ENCODE peak calls at places on chromosome 12, in six cellular contexts. H, A, W, Q, Z and F are unnamed samples.

GRCh38 chr12:74906224-74906623 is 303.4 kb downstream of the KCNC2 start:
- DNase-seq in W (no peak), Z (no peak), A (peak; percentile 0), H (no peak), Q (no peak), F (no peak)

GRCh38 chr12:131833288-131833895 is 5.2 kb downstream of the MMP17 start:
- DNase-seq in A (no peak), H (no peak), Z (no peak), Q (no peak), W (no peak), F (peak; percentile 6)

GRCh38 chr12:78038541-78038940 is 207.8 kb downstream of the NAV3 start:
- DNase-seq in Q (no peak), H (no peak), W (no peak), Z (no peak), A (no peak), F (no peak)

GRCh38 chr12:76033116-76034001 is 1.8 kb upstream of the PHLDA1 start:
- DNase-seq in W (no peak), Z (peak; percentile 64), H (no peak), Q (no peak), A (no peak), F (no peak)

GRCh38 chr12:39499296-39499695 is 56.4 kb upstream of the KIF21A start:
- DNase-seq in Z (no peak), Q (no peak), W (no peak), H (no peak), A (no peak), F (no peak)

GRCh38 chr12:119843100-119843499 is 34.0 kb downstream of the CIT start:
- DNase-seq in Z (peak; percentile 23), W (no peak), A (no peak), Q (no peak), H (no peak), F (no peak)

GRCh38 chr12:97167598-97167997 is 260.5 kb downstream of the NEDD1 start:
- DNase-seq in W (no peak), Q (no peak), H (no peak), Z (no peak), A (no peak), F (no peak)

GRCh38 chr12:53989227-53990113 is 4.5 kb downstream of the HOXC10 start:
- DNase-seq in Z (peak; percentile 45), H (no peak), W (no peak), Q (no peak), A (peak; percentile 83), F (no peak)

GRCh38 chr12:81078469-81079196 is 754 bp downstream of the ACSS3 start:
- DNase-seq in Q (peak; percentile 23), A (no peak), Z (peak; percentile 46), H (no peak), W (peak; percentile 45), F (no peak)

GRCh38 chr12:70338531-70338930 is 27.6 kb upstream of the KCNMB4 start:
- DNase-seq in Z (peak; percentile 23), H (no peak), A (no peak), W (no peak), Q (no peak), F (no peak)

GRCh38 chr12:39294712-39295111 is 148.2 kb downstream of the KIF21A start:
- DNase-seq in A (no peak), H (no peak), Q (no peak), Z (no peak), W (no peak), F (no peak)

GRCh38 chr12:32535260-32535999 is 136.1 kb downstream of the FGD4 start:
- DNase-seq in Q (peak; percentile 17), H (no peak), A (peak; percentile 84), Z (peak; percentile 69), W (peak; percentile 88), F (no peak)

GRCh38 chr12:109863961-109864712 is 16.2 kb downstream of the GLTP start:
- DNase-seq in H (no peak), Z (peak; percentile 63), A (no peak), Q (no peak), W (no peak), F (no peak)

GRCh38 chr12:31846405-31846804 is 112.8 kb upstream of the RESF1 start:
- DNase-seq in Q (no peak), Z (no peak), A (no peak), H (no peak), W (no peak), F (no peak)

GRCh38 chr12:128783129-128783574 is 40.6 kb downstream of the SLC15A4 start:
- DNase-seq in Q (no peak), Z (peak; percentile 41), H (no peak), W (no peak), A (no peak), F (no peak)

GRCh38 chr12:45737638-45738037 is 8.1 kb downstream of the ARID2 start:
- DNase-seq in A (no peak), Z (no peak), H (no peak), W (no peak), Q (no peak), F (no peak)

DNA sequence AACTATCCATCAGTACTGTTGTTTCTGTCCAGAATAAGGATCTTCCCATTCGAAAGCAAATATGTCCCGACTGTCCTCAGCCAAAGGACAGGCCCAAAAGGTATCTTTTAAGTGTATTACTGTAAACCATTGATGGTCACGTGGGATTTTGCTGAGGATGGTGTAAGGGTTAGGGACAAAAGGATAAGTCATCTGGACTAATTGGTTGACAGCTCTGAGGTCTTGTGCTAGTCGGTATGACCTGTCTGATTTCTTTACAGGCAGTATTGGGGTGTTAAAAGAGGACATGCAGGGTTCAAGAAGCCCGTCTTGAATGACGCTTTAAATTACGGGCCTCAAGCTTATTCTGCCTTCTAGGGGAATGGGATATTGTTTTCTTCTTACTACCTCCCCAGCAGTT is 24.4 kb downstream of the CLEC2A start:
- DNase-seq in H (no peak), W (no peak), Z (no peak), Q (no peak), A (no peak), F (no peak)
- H3K9me3 ChIP-seq in H (peaks cover 35% of the 10 kb centered on the region), W (peaks cover 4% of the 10 kb centered on the region), Z (peaks cover 17% of the 10 kb centered on the region), Q (peaks cover 15% of the 10 kb centered on the region), A (peaks cover 17% of the 10 kb centered on the region), F (no peaks in the 10 kb centered on the region)

DNA sequence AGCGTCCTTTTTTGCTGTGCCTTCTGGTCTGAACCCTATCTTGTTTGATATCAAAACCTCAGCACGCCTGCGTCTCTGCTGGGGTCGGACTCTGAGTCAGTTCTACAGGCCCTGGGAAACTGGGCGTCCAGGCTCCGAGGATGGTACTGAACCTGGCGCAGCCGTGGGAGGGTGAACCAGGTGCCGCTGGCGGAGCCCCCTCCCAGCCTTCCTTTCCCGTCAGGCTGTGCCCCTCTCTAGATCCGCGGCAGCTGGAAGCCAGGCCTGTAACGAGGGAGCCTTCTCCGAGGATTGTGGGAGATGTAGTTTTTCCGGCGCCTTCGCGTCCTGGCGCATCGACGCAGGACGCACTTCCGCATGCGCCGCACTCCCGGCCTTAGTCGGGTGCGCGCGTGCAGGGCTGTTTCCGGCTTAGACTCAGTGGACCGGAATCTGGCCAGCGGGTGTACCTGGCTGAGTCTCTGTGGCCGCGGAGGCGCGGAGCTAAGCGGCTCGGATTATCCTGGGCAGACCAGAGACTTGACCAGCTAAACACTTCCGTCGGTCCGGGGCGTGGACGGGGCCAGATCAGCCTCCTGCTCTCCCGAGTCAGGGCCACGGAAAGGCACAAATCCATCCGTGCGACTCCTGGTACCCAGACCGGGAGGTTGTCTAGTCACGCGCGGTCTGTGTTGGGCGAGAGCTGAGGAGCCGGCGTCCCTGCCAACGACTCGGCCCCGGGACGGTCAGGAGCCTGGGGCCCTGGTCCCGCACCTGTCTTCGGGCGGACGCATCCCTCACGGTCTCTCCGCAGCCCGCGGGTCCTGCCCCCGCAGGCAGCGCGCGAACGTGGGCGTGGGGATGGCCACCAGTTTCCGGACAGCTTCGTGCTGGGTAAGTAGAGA is at the start of gene ZNF26:
- DNase-seq in W (peak; percentile 93), Q (peak; percentile 68), Z (peak; percentile 91), H (peak; percentile 54), A (peak; percentile 96), F (peak; percentile 77)
- H3K9me3 ChIP-seq in W (no peaks in the 10 kb centered on the region), Q (peaks cover 21% of the 10 kb centered on the region), Z (peaks cover 7% of the 10 kb centered on the region), H (peaks cover 16% of the 10 kb centered on the region), A (peaks cover 30% of the 10 kb centered on the region), F (peaks cover 3% of the 10 kb centered on the region)

GRCh38 chr12:34287986-34288962 is 266.0 kb downstream of the ALG10 start:
- DNase-seq in A (no peak), H (no peak), Z (no peak), W (no peak), Q (no peak), F (no peak)

GRCh38 chr12:34286934-34287333 is 264.6 kb downstream of the ALG10 start:
- DNase-seq in W (no peak), Q (no peak), A (no peak), H (no peak), Z (no peak), F (no peak)

GRCh38 chr12:34286483-34286882 is 264.2 kb downstream of the ALG10 start:
- DNase-seq in H (no peak), W (no peak), Q (no peak), Z (no peak), A (no peak), F (no peak)

GRCh38 chr12:34288963-34289345 is 266.7 kb downstream of the ALG10 start:
- DNase-seq in W (no peak), Z (no peak), H (no peak), Q (no peak), A (no peak), F (no peak)

GRCh38 chr12:34287437-34287836 is 265.1 kb downstream of the ALG10 start:
- DNase-seq in A (no peak), Q (no peak), Z (no peak), W (no peak), H (no peak), F (no peak)
- H3K9me3 ChIP-seq in A (peaks cover 16% of the 10 kb centered on the region), Q (no peaks in the 10 kb centered on the region), Z (peaks cover 53% of the 10 kb centered on the region), W (peaks cover 15% of the 10 kb centered on the region), H (peaks cover 65% of the 10 kb centered on the region), F (no peaks in the 10 kb centered on the region)

GRCh38 chr12:28026701-28027100 is 54.2 kb upstream of the PTHLH start:
- DNase-seq in A (no peak), W (no peak), H (no peak), Z (no peak), Q (no peak), F (no peak)

GRCh38 chr12:28027947-28028724 is 55.6 kb upstream of the PTHLH start:
- DNase-seq in W (no peak), Z (peak; percentile 45), A (no peak), Q (no peak), H (no peak), F (no peak)

GRCh38 chr12:28024231-28024995 is 51.9 kb upstream of the PTHLH start:
- DNase-seq in H (no peak), Z (peak; percentile 92), W (no peak), A (no peak), Q (no peak), F (no peak)

GRCh38 chr12:28027328-28027727 is 54.8 kb upstream of the PTHLH start:
- DNase-seq in H (no peak), W (no peak), Z (no peak), A (no peak), Q (no peak), F (no peak)

GRCh38 chr12:28025821-28026505 is 53.4 kb upstream of the PTHLH start:
- DNase-seq in W (no peak), H (no peak), Z (no peak), Q (no peak), A (no peak), F (no peak)
- H3K9me3 ChIP-seq in W (no peaks in the 10 kb centered on the region), H (no peaks in the 10 kb centered on the region), Z (no peaks in the 10 kb centered on the region), Q (no peaks in the 10 kb centered on the region), A (no peaks in the 10 kb centered on the region), F (no peaks in the 10 kb centered on the region)